ENCODE peak calls at places on chromosomes 12 and 14, in eight cellular contexts. J is tibial nerve, R is ELF-1, D is head of caudate nucleus, P is ecto neural progenitor cell, K is HS-5, I is amniotic stem cell, Z is amniotic epithelial cell. C is an unnamed sample.

GRCh38 chr12:47896633-47897032 is 8.2 kb downstream of the VDR start:
- DNase-seq in K (no peak), Z (no peak), I (no peak), R (peak), P (no peak), D (no peak), J (no peak), C (no peak)

GRCh38 chr12:39788235-39788634 is 168.6 kb upstream of the ABCD2 start:
- DNase-seq in R (no peak), Z (no peak), K (no peak), D (no peak), I (no peak), P (no peak), J (no peak), C (no peak)

GRCh38 chr12:1779783-1780182 is 40.6 kb upstream of the LRTM2 start:
- DNase-seq in K (no peak), Z (no peak), R (no peak), I (no peak), P (no peak), J (no peak), D (peak), C (no peak)

GRCh38 chr14:71403673-71404072 is 496.4 kb downstream of the PCNX1 start:
- DNase-seq in Z (peak), D (no peak), K (no peak), I (no peak), J (no peak), R (no peak), P (no peak), C (no peak)

GRCh38 chr14:96231731-96232130 is 24.3 kb upstream of the BDKRB1 start:
- DNase-seq in Z (no peak), I (no peak), K (no peak), R (no peak), P (no peak), D (no peak), J (no peak), C (no peak)

GRCh38 chr12:52903285-52903854 is 1.5 kb downstream of the KRT8 start:
- DNase-seq in I (no peak), D (peak), P (peak), J (peak), K (no peak), R (peak), Z (peak), C (peak)

GRCh38 chr14:21025374-21026151 is 702 bp upstream of the NDRG2 start:
- DNase-seq in K (no peak), D (peak), I (no peak), J (peak), Z (no peak), P (peak), R (peak), C (peak)

GRCh38 chr12:6459004-6459337 is 7.1 kb downstream of the TAPBPL start:
- DNase-seq in K (no peak), D (no peak), R (no peak), P (no peak), Z (no peak), J (no peak), I (no peak), C (no peak)

GRCh38 chr12:124321556-124322270 is 26.8 kb downstream of the RFLNA start:
- DNase-seq in R (no peak), Z (peak), D (no peak), J (no peak), K (no peak), I (no peak), P (no peak), C (no peak)

GRCh38 chr12:108884116-108885012 is 4.5 kb downstream of the DAO start:
- DNase-seq in P (peak), D (no peak), I (no peak), Z (peak), K (no peak), J (peak), R (peak), C (peak)

GRCh38 chr14:104580961-104581360 is 1.4 kb downstream of the C14orf180 start:
- DNase-seq in P (no peak), K (no peak), Z (peak), D (no peak), J (no peak), I (no peak), R (no peak), C (peak)

GRCh38 chr12:69732088-69732487 is 6.6 kb upstream of the RAB3IP start:
- DNase-seq in D (no peak), Z (peak), R (no peak), I (no peak), J (no peak), K (no peak), P (no peak), C (no peak)

GRCh38 chr12:68479261-68479581 is 131.5 kb upstream of the RAP1B start:
- DNase-seq in P (no peak), I (peak), R (no peak), D (no peak), K (no peak), Z (no peak), J (no peak), C (no peak)

GRCh38 chr14:100241279-100241678 is 2.3 kb downstream of the YY1 start:
- DNase-seq in J (no peak), D (no peak), K (no peak), Z (no peak), I (no peak), P (no peak), R (no peak), C (no peak)

GRCh38 chr12:5096241-5096880 is 52.7 kb downstream of the KCNA5 start:
- DNase-seq in K (no peak), I (peak), Z (no peak), D (no peak), J (no peak), R (peak), P (no peak), C (no peak)

GRCh38 chr14:54567634-54568561 is 970 bp downstream of the SAMD4A start:
- DNase-seq in K (no peak), I (no peak), R (peak), D (peak), P (peak), J (peak), Z (peak), C (peak)

GRCh38 chr12:66453111-66453510 is 150.8 kb downstream of the HELB start:
- DNase-seq in P (no peak), R (no peak), I (no peak), Z (no peak), K (no peak), D (no peak), J (no peak), C (no peak)

GRCh38 chr12:13069380-13069779 is 25.2 kb downstream of the FAM234B start:
- DNase-seq in P (no peak), I (no peak), J (no peak), Z (no peak), R (no peak), D (no peak), K (no peak), C (peak)

C was measured in Right ventricle myocardium inferior.